ENCODE peak calls at places on chromosomes 2 and 18, in six cellular contexts. B, U, Z, L, V and C are unnamed samples.

GRCh38 chr18:74476154-74476553 is 19.0 kb upstream of the DIPK1C start:
- DNase-seq in B (no peak), U (peak), Z (no peak), L (peak), V (peak), C (peak)

GRCh38 chr18:79947054-79947755 is 4.2 kb downstream of the SLC66A2 start:
- DNase-seq in B (no peak), U (peak), Z (no peak), L (no peak), V (no peak), C (no peak)

GRCh38 chr2:233693963-233694362 is 1.3 kb downstream of the UGT1A6 start:
- DNase-seq in B (no peak), U (no peak), Z (no peak), L (no peak), V (no peak), C (no peak)

GRCh38 chr2:73823916-73824523 is 4.7 kb upstream of the STAMBP start:
- DNase-seq in B (peak), U (peak), Z (peak), L (peak), V (peak), C (peak)

GRCh38 chr2:109346601-109347228 is 217.7 kb downstream of the SH3RF3 start:
- DNase-seq in B (no peak), U (no peak), Z (no peak), L (no peak), V (no peak), C (no peak)

GRCh38 chr2:178286636-178287035 is 92.3 kb downstream of the OSBPL6 start:
- DNase-seq in B (no peak), U (no peak), Z (no peak), L (no peak), V (no peak), C (no peak)

GRCh38 chr2:191746306-191746705 is 68.4 kb downstream of the NABP1 start:
- DNase-seq in B (no peak), U (peak), Z (no peak), L (peak), V (no peak), C (no peak)

GRCh38 chr2:101717041-101717817 is 19.7 kb downstream of the MAP4K4 start:
- DNase-seq in B (no peak), U (no peak), Z (no peak), L (no peak), V (no peak), C (no peak)

GRCh38 chr2:160388464-160389263 is 104.9 kb downstream of the RBMS1 start:
- DNase-seq in B (no peak), U (no peak), Z (no peak), L (no peak), V (no peak), C (no peak)

GRCh38 chr2:63064197-63064596 is 13.6 kb downstream of the OTX1 start:
- DNase-seq in B (no peak), U (no peak), Z (no peak), L (no peak), V (no peak), C (no peak)

GRCh38 chr2:219058541-219059374 is 2.0 kb downstream of the IHH start:
- DNase-seq in B (no peak), U (peak), Z (no peak), L (no peak), V (peak), C (peak)

GRCh38 chr2:157887946-157888345 is 11.8 kb upstream of the ACVR1 start:
- DNase-seq in B (no peak), U (no peak), Z (no peak), L (no peak), V (no peak), C (no peak)

GRCh38 chr2:75915851-75916634 is 205.3 kb upstream of the GCFC2 start:
- DNase-seq in B (no peak), U (no peak), Z (no peak), L (no peak), V (no peak), C (no peak)

GRCh38 chr2:36058953-36059352 is 296.6 kb upstream of the CRIM1 start:
- DNase-seq in B (no peak), U (no peak), Z (no peak), L (no peak), V (no peak), C (no peak)

GRCh38 chr2:64276417-64277095 is 132.3 kb upstream of the PELI1 start:
- DNase-seq in B (no peak), U (peak), Z (no peak), L (peak), V (no peak), C (no peak)

GRCh38 chr2:240782221-240782885 is 37.7 kb downstream of the KIF1A start:
- DNase-seq in B (no peak), U (no peak), Z (no peak), L (no peak), V (no peak), C (no peak)